ENCODE peak calls at places on chromosomes 6 and 20, in five cellular contexts. C, F, A, Q and B are unnamed samples.

GRCh38 chr20:62737971-62738881 is 29.6 kb downstream of the NTSR1 start:
- DNase-seq in Q (peak; percentile 6), A (no peak), C (no peak), F (peak; percentile 88), B (no peak)

GRCh38 chr6:130223508-130223907 is 757 bp upstream of the SAMD3 start:
- DNase-seq in A (no peak), F (no peak), C (no peak), Q (peak; percentile 36), B (peak; percentile 68)

GRCh38 chr20:5848711-5849505 is 98.7 kb downstream of the SHLD1 start:
- DNase-seq in F (no peak), C (no peak), A (no peak), Q (no peak), B (no peak)

GRCh38 chr20:47816487-47817451 is 31.5 kb upstream of the SULF2 start:
- DNase-seq in Q (no peak), C (no peak), F (peak; percentile 75), A (no peak), B (no peak)

GRCh38 chr20:57943291-57943690 is 233.5 kb upstream of the PMEPA1 start:
- DNase-seq in A (no peak), Q (no peak), C (no peak), F (no peak), B (no peak)

GRCh38 chr6:43054206-43054943 is 724 bp upstream of the CUL7 start:
- DNase-seq in Q (no peak), C (no peak), A (no peak), F (no peak), B (no peak)

GRCh38 chr6:33160728-33161323 is 31.4 kb downstream of the COL11A2 start:
- DNase-seq in Q (peak; percentile 78), A (no peak), F (peak; percentile 37), C (no peak), B (no peak)

GRCh38 chr6:107653183-107653580 is 163.3 kb downstream of the SOBP start:
- DNase-seq in C (peak; percentile 63), A (no peak), Q (no peak), F (no peak), B (no peak)

GRCh38 chr6:24205020-24205492 is 79.0 kb downstream of the NRSN1 start:
- DNase-seq in Q (no peak), A (no peak), C (no peak), F (no peak), B (no peak)

GRCh38 chr20:3071610-3072529 is at the start of gene OXT:
- DNase-seq in A (no peak), F (no peak), Q (peak; percentile 57), C (peak; percentile 51), B (peak; percentile 83)

DNA sequence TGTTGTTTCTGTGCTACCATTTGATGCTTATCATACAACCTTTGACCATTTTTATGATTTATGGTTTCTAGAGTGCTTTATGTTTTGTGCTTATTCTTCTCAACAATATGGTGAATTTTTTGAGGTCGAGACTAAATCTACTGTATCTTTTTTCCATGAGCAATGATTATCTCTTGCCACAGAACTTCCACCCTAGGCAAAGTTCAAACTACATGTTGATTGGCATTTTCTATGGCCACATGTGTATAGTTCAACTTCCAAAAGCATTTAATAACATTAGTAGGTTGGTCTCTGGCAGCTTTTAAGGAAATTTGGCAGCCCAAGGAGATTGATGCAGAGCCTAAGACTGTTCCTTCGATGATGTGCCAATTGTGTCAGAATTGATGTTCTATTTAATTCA is 84.8 kb downstream of the OLIG3 start:
- DNase-seq in A (no peak), Q (no peak), F (no peak), C (no peak), B (no peak)
- TF ChIP-seq CTCF in A (no peak), Q (no peak), F (no peak), C (no peak), B (no peak)

GRCh38 chr6:157548635-157549467 is 167.9 kb downstream of the ZDHHC14 start:
- DNase-seq in A (no peak), F (no peak), Q (peak; percentile 28), C (no peak), B (no peak)
- H3K4me3 ChIP-seq in A (no peak overlapping the region), F (no peak overlapping the region), Q (no peak overlapping the region), C (no peak overlapping the region), B (no peak overlapping the region)

GRCh38 chr6:166530211-166531045 is 56.0 kb downstream of the RAMACL start:
- DNase-seq in F (no peak), Q (no peak), C (no peak), A (no peak), B (no peak)
- H3K36me3 ChIP-seq in F (peaks cover 36% of the 10 kb centered on the region), Q (no peaks in the 10 kb centered on the region), C (peaks cover 9% of the 10 kb centered on the region), A (no peaks in the 10 kb centered on the region), B (no peaks in the 10 kb centered on the region)

GRCh38 chr6:99285881-99286280 is 63.6 kb downstream of the FAXC start:
- DNase-seq in F (no peak), A (no peak), C (no peak), Q (no peak), B (no peak)

GRCh38 chr6:99276747-99277146 is 72.7 kb downstream of the FAXC start:
- DNase-seq in Q (no peak), A (no peak), C (no peak), F (no peak), B (no peak)

GRCh38 chr6:99287523-99287922 is 62.0 kb downstream of the FAXC start:
- DNase-seq in C (no peak), A (no peak), Q (no peak), F (no peak), B (no peak)

DNA sequence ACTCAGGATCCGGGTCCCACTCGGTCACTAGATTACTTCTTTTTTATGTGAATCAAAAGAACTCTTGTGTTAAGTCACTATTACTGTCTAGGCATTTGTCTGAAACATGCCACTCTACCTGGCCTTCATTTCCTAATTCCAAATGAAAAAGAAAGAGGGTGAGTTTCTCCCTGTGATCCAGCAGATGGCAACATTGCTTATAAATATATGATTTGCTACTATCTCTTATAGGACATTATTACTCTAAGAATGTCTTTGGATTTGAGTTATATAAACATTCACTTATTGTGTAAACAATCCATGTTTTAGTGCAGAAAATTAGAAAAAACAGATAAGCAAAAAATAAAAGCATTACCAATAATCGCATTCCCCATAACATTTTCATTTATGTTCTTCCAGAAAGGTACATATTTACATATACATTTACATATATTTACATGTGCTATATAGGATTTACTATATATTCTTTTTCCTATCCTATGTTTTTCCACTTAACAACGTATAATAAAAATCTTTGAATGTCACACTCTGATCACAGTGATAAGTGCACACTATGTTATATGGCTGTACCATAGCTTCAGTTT is 66.9 kb downstream of the FAXC start:
- DNase-seq in A (no peak), F (no peak), Q (no peak), C (no peak), B (no peak)
- TF ChIP-seq CTCF in A (no peak), F (peak; percentile 78), Q (peak; percentile 21), C (no peak), B (no peak)

GRCh38 chr6:153130515-153131036 is 506 bp downstream of the RGS17 start:
- DNase-seq in C (no peak), F (no peak), Q (no peak), A (no peak), B (no peak)

GRCh38 chr6:153126218-153126617 is 4.9 kb downstream of the RGS17 start:
- DNase-seq in A (no peak), C (no peak), Q (no peak), F (no peak), B (no peak)

GRCh38 chr6:153125032-153125431 is 6.0 kb downstream of the RGS17 start:
- DNase-seq in F (no peak), C (no peak), Q (no peak), A (no peak), B (no peak)

GRCh38 chr6:153131037-153131981 is at the start of gene RGS17:
- DNase-seq in C (peak; percentile 59), F (peak; percentile 73), A (peak; percentile 59), Q (peak; percentile 16), B (no peak)

GRCh38 chr6:153129873-153130514 is 1.1 kb downstream of the RGS17 start:
- DNase-seq in A (no peak), F (no peak), C (no peak), Q (no peak), B (no peak)
- H3K4me3 ChIP-seq in A (peak overlapping the region; percentile 59), F (peak overlapping the region; percentile 67), C (peak overlapping the region; percentile 59), Q (peak overlapping the region; percentile 54), B (peak overlapping the region; percentile 52)

GRCh38 chr6:18312368-18312767 is 48.0 kb upstream of the DEK start:
- DNase-seq in C (no peak), Q (no peak), A (no peak), F (no peak), B (no peak)
- H3K36me3 ChIP-seq in C (no peaks in the 10 kb centered on the region), Q (no peaks in the 10 kb centered on the region), A (no peaks in the 10 kb centered on the region), F (no peaks in the 10 kb centered on the region), B (no peaks in the 10 kb centered on the region)